ENCODE peak calls at places on chromosomes 7 and 10, in five cellular contexts. One of them, this sample, is unnamed.

GRCh38 chr7:107982918-107983389 is 20.0 kb downstream of the LAMB1 start:
- DNase-seq in upper lobe of left lung: no peak
- DNase-seq in body of pancreas: no peak
- DNase-seq in heart left ventricle: peak
- DNase-seq in H1: no peak
- DNase-seq in this sample: no peak

GRCh38 chr7:131221061-131221460 is 106.6 kb upstream of the MKLN1 start:
- DNase-seq in upper lobe of left lung: no peak
- DNase-seq in body of pancreas: no peak
- DNase-seq in heart left ventricle: no peak
- DNase-seq in H1: no peak
- DNase-seq in this sample: no peak

GRCh38 chr7:95011156-95011928 is 103.9 kb downstream of the PPP1R9A start:
- DNase-seq in upper lobe of left lung: no peak
- DNase-seq in body of pancreas: no peak
- DNase-seq in heart left ventricle: no peak
- DNase-seq in H1: no peak
- DNase-seq in this sample: no peak

GRCh38 chr10:58282615-58283014 is 13.7 kb downstream of the CISD1 start:
- DNase-seq in upper lobe of left lung: no peak
- DNase-seq in body of pancreas: no peak
- DNase-seq in heart left ventricle: no peak
- DNase-seq in H1: no peak
- DNase-seq in this sample: no peak

GRCh38 chr7:117816727-117817126 is 56.5 kb downstream of the CTTNBP2 start:
- DNase-seq in upper lobe of left lung: no peak
- DNase-seq in body of pancreas: no peak
- DNase-seq in heart left ventricle: no peak
- DNase-seq in H1: no peak
- DNase-seq in this sample: no peak

GRCh38 chr7:70014472-70015232 is 416.4 kb downstream of the AUTS2 start:
- DNase-seq in upper lobe of left lung: no peak
- DNase-seq in body of pancreas: no peak
- DNase-seq in heart left ventricle: no peak
- DNase-seq in H1: no peak
- DNase-seq in this sample: no peak

GRCh38 chr10:36778600-36778999 is 346.8 kb upstream of the ANKRD30A start:
- DNase-seq in upper lobe of left lung: no peak
- DNase-seq in body of pancreas: no peak
- DNase-seq in heart left ventricle: no peak
- DNase-seq in H1: no peak
- DNase-seq in this sample: no peak

GRCh38 chr7:51366172-51366728 is 49.6 kb upstream of the COBL start:
- DNase-seq in upper lobe of left lung: no peak
- DNase-seq in body of pancreas: no peak
- DNase-seq in heart left ventricle: no peak
- DNase-seq in H1: no peak
- DNase-seq in this sample: no peak

GRCh38 chr7:135168001-135168400 is 2.5 kb downstream of the CYREN start:
- DNase-seq in upper lobe of left lung: peak
- DNase-seq in body of pancreas: peak
- DNase-seq in heart left ventricle: no peak
- DNase-seq in H1: no peak
- DNase-seq in this sample: peak

GRCh38 chr10:408223-408622 is 273.0 kb downstream of the ZMYND11 start:
- DNase-seq in upper lobe of left lung: no peak
- DNase-seq in body of pancreas: no peak
- DNase-seq in heart left ventricle: no peak
- DNase-seq in H1: no peak
- DNase-seq in this sample: no peak

GRCh38 chr7:157714166-157715070 is 377.6 kb downstream of the DNAJB6 start:
- DNase-seq in upper lobe of left lung: peak
- DNase-seq in body of pancreas: no peak
- DNase-seq in heart left ventricle: no peak
- DNase-seq in H1: no peak
- DNase-seq in this sample: peak

DNA sequence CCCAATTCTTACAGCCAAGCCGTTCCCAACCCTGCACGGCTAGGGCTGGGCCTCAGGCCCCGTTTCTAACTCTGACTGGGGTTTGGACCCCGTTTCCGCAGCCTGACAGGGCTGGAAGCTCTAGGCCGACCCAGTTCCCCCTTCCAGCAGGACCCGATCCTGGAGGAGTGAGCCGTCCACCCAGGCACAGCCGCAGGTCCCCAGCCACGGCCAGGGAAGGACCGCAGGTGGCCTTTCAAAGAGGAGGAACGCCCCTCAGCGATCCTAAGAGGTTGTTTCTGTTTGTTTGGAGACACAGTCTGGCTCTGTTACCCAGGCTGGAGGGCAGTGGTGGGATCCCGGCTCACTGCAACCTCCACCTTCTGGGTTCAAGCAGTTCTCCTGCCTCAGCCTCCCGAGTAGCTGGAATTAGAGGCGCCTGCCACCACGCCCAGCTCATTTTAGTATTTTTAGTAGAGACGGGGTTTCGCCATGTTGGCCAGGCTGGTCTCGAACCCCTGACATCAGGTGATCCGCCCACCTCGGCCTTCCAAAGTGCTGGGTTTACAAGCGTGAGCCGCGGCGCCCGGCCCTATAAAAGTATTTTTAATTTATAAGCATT is 778 bp upstream of the GET4 start:
- DNase-seq in upper lobe of left lung: no peak
- DNase-seq in body of pancreas: peak
- DNase-seq in heart left ventricle: no peak
- DNase-seq in H1: no peak
- DNase-seq in this sample: no peak
- H3K4me3 ChIP-seq in upper lobe of left lung: peak
- H3K4me3 ChIP-seq in body of pancreas: no peak
- H3K4me3 ChIP-seq in heart left ventricle: peak
- H3K4me3 ChIP-seq in H1: no peak
- H3K4me3 ChIP-seq in this sample: no peak

GRCh38 chr7:100452513-100452912 is 11.5 kb downstream of the SPACDR start:
- DNase-seq in upper lobe of left lung: no peak
- DNase-seq in body of pancreas: no peak
- DNase-seq in heart left ventricle: no peak
- DNase-seq in H1: no peak
- DNase-seq in this sample: no peak
- TF ChIP-seq CTCF in upper lobe of left lung: no peak
- TF ChIP-seq CTCF in body of pancreas: no peak
- TF ChIP-seq CTCF in heart left ventricle: no peak
- TF ChIP-seq CTCF in H1: no peak
- TF ChIP-seq CTCF in this sample: no peak

DNA sequence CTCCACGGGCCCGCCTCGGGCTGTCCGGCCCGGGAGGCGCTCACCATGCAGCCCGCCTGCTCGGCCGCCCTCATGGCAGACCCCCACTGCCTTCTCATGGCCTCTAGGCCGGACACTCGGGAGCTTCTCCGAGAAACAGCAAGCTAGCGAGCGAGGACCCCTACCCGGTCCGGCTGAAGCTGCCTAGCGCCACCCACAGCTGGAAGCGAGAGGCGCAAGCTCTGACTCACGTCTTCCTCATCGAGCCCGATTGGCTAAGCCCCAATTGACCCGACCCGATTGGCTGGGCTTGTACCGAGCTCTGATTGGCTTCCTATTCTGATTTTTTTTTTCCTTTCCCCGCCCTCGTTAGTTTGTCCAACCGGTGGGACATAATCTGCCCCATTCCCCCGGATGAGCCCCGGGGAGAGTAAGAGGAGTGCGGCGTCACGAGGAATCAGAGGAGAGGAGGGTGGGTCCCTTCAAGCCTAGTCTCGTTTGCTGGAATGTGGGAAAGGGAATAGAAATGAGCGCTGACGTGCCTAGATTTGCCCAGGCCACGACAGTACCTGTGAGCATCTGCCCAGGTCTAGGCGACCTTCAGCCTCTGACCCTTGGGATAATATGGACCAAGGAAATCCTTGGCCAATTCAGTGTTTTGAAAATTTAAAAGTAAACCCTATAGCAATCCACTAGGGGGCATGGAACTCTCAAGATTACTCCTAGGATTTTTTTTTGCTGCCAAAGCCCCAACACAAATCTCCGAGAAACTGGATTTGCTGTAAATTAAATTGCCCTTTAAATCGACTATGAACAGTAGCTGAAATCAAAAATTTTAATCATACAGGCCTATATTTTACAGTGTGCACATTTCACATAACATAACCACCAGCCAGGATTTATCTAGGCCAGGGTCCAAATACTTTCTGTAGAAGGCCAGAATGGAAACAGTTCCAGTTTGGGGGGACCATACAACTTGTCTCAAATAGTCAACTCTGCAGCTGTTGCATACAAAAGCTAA is at the start of gene TYSND1:
- DNase-seq in upper lobe of left lung: peak
- DNase-seq in body of pancreas: peak
- DNase-seq in heart left ventricle: peak
- DNase-seq in H1: peak
- DNase-seq in this sample: peak
- TF ChIP-seq POLR2A in upper lobe of left lung: peak
- TF ChIP-seq POLR2A in body of pancreas: peak
- TF ChIP-seq POLR2A in heart left ventricle: peak
- TF ChIP-seq POLR2A in H1: peak
- TF ChIP-seq POLR2A in this sample: no peak

DNA sequence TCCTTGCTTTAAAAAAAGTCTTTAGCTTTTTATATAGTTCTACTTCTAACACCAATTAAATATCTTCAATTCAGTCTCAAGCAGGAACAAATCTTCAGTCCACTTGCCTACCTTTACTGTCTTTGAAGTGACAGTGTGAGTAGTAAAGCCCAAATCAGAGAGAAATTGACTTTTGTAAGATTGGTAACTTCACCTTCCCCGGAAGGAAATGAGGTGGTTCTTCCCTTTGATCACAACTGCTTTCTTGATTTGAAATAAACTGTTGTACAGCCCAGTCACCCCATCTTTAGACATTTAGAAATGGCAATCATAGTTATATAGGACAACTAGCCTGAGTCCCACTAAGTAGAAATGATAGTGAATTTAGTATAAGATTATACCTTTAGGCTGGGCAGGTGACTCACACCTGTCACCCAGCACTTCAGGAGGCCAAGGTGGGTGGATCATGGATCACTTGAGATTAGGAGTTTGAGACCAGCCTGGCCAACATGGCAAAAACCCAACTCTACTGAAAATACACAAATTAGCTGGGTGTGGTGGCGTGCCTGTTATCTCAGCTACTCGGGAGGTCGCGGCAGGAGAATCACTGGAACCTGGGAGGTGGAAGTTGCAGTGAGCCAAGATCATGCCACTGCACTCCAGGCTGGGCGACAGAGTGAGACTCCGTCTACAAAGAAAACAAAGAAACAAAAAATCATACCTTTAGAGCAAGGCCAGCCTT is 4.7 kb downstream of the FAS start:
- DNase-seq in upper lobe of left lung: no peak
- DNase-seq in body of pancreas: no peak
- DNase-seq in heart left ventricle: no peak
- DNase-seq in H1: no peak
- DNase-seq in this sample: no peak
- H3K4me3 ChIP-seq in upper lobe of left lung: peak
- H3K4me3 ChIP-seq in body of pancreas: no peak
- H3K4me3 ChIP-seq in heart left ventricle: no peak
- H3K4me3 ChIP-seq in H1: no peak
- H3K4me3 ChIP-seq in this sample: no peak

DNA sequence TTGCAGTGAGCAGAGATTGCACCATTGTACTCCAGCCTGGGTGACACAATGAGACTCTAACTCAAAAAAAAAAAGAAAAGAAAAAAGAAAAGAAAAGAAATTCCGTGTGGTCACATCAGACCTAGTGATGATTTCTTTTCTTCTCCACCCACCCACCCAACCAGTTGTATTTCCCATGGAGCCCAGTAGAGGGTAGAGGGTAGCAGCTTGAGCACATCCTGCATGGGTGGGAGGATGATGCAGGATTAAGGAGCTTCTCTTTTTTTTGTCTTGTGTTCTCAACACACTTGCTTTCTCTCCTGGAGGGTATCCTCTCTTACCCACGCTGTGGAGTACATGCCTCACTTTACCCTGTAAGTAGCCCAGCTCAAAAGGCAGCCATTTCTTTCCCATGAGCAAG is 118.6 kb upstream of the CARD11 start:
- DNase-seq in upper lobe of left lung: no peak
- DNase-seq in body of pancreas: no peak
- DNase-seq in heart left ventricle: no peak
- DNase-seq in H1: no peak
- DNase-seq in this sample: no peak
- TF ChIP-seq CTCF in upper lobe of left lung: no peak
- TF ChIP-seq CTCF in body of pancreas: peak
- TF ChIP-seq CTCF in heart left ventricle: peak
- TF ChIP-seq CTCF in H1: peak
- TF ChIP-seq CTCF in this sample: no peak

DNA sequence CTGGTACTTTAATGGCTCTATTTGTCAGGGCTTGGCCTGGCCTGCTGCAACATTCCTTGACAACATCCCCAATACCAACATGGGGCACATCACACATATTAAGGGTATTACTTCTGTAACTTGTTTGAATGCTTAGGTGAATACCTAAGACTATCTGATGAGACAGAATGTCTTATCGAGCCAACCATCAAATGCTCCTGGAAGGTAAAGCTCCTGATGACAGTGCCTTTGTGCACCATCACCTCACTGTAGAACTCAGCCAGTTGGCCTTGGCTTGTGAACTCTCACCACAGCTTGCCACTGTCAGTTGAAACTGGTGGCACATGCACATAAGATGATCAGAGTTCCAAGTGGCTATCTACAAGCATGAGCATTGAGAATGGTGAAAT is 3.7 kb upstream of the MYO1G start:
- DNase-seq in upper lobe of left lung: no peak
- DNase-seq in body of pancreas: no peak
- DNase-seq in heart left ventricle: no peak
- DNase-seq in H1: no peak
- DNase-seq in this sample: no peak
- TF ChIP-seq POLR2A in upper lobe of left lung: no peak
- TF ChIP-seq POLR2A in body of pancreas: no peak
- TF ChIP-seq POLR2A in heart left ventricle: no peak
- TF ChIP-seq POLR2A in H1: peak
- TF ChIP-seq POLR2A in this sample: no peak

GRCh38 chr10:132657737-132658136 is 120.2 kb downstream of the INPP5A start:
- DNase-seq in upper lobe of left lung: no peak
- DNase-seq in body of pancreas: no peak
- DNase-seq in heart left ventricle: no peak
- DNase-seq in H1: no peak
- DNase-seq in this sample: no peak
- H3K4me3 ChIP-seq in upper lobe of left lung: no peak
- H3K4me3 ChIP-seq in body of pancreas: no peak
- H3K4me3 ChIP-seq in heart left ventricle: no peak
- H3K4me3 ChIP-seq in H1: no peak
- H3K4me3 ChIP-seq in this sample: no peak

DNA sequence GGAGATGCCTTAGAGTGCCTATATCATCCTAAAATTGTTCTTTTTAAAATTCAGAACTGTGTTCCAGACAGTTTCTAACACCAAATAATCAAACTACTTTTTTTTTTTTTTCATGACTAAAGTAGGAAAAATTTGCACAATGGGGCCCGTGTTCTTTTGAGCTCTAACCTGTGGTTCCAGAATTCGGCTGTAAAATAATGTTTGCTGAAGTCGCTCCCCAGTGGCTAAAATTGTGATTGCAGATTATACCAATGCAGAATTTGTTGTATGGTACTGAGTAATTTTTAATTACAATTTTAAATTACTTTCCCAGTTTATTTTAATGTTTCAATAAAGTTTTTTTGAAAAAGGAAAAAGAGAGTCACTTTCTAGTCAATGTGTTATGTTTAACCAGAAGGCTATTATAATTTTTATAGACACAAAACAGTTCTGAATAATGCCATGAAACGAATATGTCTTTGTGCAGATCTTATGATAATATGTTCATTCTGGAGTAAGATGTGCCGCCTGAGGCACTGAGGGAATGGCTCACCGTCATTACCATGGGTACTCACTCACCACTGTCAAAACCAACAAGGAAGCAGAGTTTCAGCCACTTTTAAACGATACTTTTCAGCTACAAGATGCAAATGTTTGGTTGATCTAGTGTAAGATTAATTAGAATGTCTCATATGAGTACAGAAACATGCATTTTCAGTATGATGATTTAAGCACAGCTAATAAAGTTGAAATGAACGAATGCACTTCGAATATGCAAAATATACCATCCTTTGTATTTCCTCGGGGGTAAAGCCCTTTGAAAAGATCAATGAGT is 173.6 kb downstream of the PRKCQ start:
- DNase-seq in upper lobe of left lung: no peak
- DNase-seq in body of pancreas: no peak
- DNase-seq in heart left ventricle: no peak
- DNase-seq in H1: no peak
- DNase-seq in this sample: no peak
- TF ChIP-seq CTCF in upper lobe of left lung: peak
- TF ChIP-seq CTCF in body of pancreas: peak
- TF ChIP-seq CTCF in heart left ventricle: peak
- TF ChIP-seq CTCF in H1: no peak
- TF ChIP-seq CTCF in this sample: no peak